ENCODE peak calls at places on chromosomes 12 and 14, in nine cellular contexts. V is AG09309; J is tibial nerve; P is bronchial epithelial cell; L is CD4-positive, alpha-beta T cell; D is astrocyte of the cerebellum; H is lower lobe of right lung; Z is A549; M is sigmoid colon. Y is an unnamed sample.

GRCh38 chr12:64858882-64859281 is 34.4 kb downstream of the TBC1D30 start:
- DNase-seq in P (no peak), V (no peak), D (no peak), M (no peak), Z (no peak), J (no peak), H (no peak), L (no peak), Y (no peak)

GRCh38 chr12:15966426-15966825 is 55.3 kb downstream of the DERA start:
- DNase-seq in L (no peak), P (peak), Z (no peak), D (peak), M (no peak), H (no peak), J (no peak), V (peak), Y (no peak)

GRCh38 chr14:77158175-77158908 is 16.8 kb upstream of the ZDHHC22 start:
- DNase-seq in J (no peak), P (peak), M (peak), D (no peak), Z (no peak), V (peak), L (no peak), H (no peak), Y (no peak)

GRCh38 chr14:23827100-23827892 is 126.3 kb upstream of the DHRS4 start:
- DNase-seq in V (no peak), M (no peak), J (no peak), H (no peak), L (no peak), D (no peak), Z (no peak), P (no peak), Y (no peak)

GRCh38 chr12:40598073-40598472 is 94.2 kb upstream of the CNTN1 start:
- DNase-seq in L (no peak), Z (no peak), V (no peak), M (no peak), P (no peak), D (no peak), H (no peak), J (no peak), Y (no peak)

GRCh38 chr12:50394469-50395029 is 1.9 kb downstream of the FAM186A start:
- DNase-seq in L (no peak), V (no peak), P (no peak), H (no peak), Z (no peak), M (no peak), J (no peak), D (no peak), Y (no peak)

GRCh38 chr12:101691697-101692096 is 5.7 kb upstream of the CHPT1 start:
- DNase-seq in Z (no peak), M (no peak), H (no peak), D (no peak), J (no peak), P (no peak), V (no peak), L (no peak), Y (no peak)

GRCh38 chr12:74408601-74409166 is 129.0 kb upstream of the ATXN7L3B start:
- DNase-seq in L (no peak), Z (no peak), V (no peak), D (no peak), M (no peak), J (no peak), P (no peak), H (no peak), Y (no peak)

GRCh38 chr14:104957146-104958113 is 20.7 kb downstream of the AHNAK2 start:
- DNase-seq in P (no peak), L (no peak), H (peak), D (no peak), Z (no peak), M (no peak), J (no peak), V (no peak), Y (no peak)

GRCh38 chr12:42192258-42192657 is 45.8 kb downstream of the YAF2 start:
- DNase-seq in Z (no peak), L (no peak), M (no peak), H (no peak), J (no peak), V (no peak), P (no peak), D (no peak), Y (no peak)
- TF ChIP-seq CTCF in Z (no peak), L (no peak), M (no peak), H (no peak), J (no peak), V (no peak), P (no peak), D (no peak), Y (no peak)

GRCh38 chr12:76820888-76821482 is 57.1 kb downstream of the ZDHHC17 start:
- DNase-seq in J (no peak), Z (peak), D (peak), M (no peak), V (no peak), H (no peak), P (peak), L (no peak), Y (no peak)
- TF ChIP-seq CTCF in J (no peak), Z (peak), D (peak), M (peak), V (peak), H (peak), P (peak), L (no peak), Y (peak)

DNA sequence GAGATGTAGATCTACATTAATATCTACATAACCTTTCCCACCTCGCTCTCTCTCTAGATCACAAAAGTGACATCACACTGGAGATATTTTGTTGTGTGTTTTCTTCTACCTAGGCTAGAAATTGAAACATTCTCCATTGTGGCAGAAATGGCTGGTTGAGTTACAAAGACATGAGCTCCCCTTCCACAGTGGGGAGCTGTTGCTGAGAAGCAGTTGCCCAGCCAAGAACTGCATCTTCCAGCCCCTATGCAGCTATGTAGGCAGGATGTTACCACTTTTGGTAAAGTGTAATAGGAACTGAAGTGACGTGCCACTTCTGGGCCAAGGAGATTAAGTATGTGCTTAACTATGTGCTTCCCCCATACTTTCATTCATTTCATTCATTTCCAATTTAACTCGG is 138.7 kb upstream of the E2F7 start:
- DNase-seq in H (no peak), D (no peak), V (no peak), J (no peak), Z (no peak), L (no peak), P (peak), M (no peak), Y (no peak)
- TF ChIP-seq CTCF in H (no peak), D (no peak), V (no peak), J (no peak), Z (no peak), L (no peak), P (peak), M (no peak), Y (no peak)

DNA sequence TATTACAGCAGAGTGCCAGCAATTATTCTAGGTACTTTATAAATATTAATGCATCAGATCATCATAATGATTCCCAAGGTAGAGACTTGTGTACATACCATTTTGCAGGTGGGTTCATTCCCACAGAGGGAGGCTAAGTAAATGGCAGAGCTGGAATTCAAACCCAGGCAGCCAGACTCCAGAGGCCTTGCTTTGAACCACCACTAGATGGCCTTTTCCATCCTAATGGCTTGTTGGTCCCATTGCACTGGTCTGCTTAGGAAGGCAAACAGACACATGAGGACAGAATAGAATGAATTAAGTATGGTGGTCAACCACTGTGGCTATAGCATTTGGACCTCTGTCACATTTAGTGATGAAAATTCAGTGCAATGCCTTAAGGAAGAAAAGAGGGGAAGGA is 158.7 kb downstream of the METTL25 start:
- DNase-seq in P (peak), H (no peak), D (no peak), V (no peak), M (no peak), J (no peak), L (no peak), Z (no peak), Y (no peak)
- TF ChIP-seq CTCF in P (peak), H (peak), D (peak), V (peak), M (no peak), J (no peak), L (peak), Z (peak), Y (peak)

GRCh38 chr12:11150832-11151231 is 16.4 kb upstream of the TAS2R30 start:
- DNase-seq in Z (no peak), L (no peak), J (no peak), M (no peak), D (no peak), H (no peak), P (no peak), V (no peak), Y (no peak)

GRCh38 chr12:11158885-11159444 is 12.0 kb upstream of the SMIM10L1 start:
- DNase-seq in M (no peak), Z (no peak), J (no peak), P (no peak), H (no peak), D (no peak), L (no peak), V (no peak), Y (no peak)

GRCh38 chr12:11152725-11153124 is 18.3 kb upstream of the SMIM10L1 start:
- DNase-seq in P (no peak), J (no peak), L (no peak), V (no peak), H (no peak), Z (no peak), M (no peak), D (no peak), Y (no peak)

GRCh38 chr12:11154400-11154925 is 16.5 kb upstream of the SMIM10L1 start:
- DNase-seq in Z (no peak), J (no peak), V (no peak), L (no peak), P (no peak), H (no peak), D (no peak), M (no peak), Y (no peak)
- TF ChIP-seq CTCF in Z (no peak), J (no peak), V (no peak), L (no peak), P (no peak), H (no peak), D (no peak), M (no peak), Y (no peak)

GRCh38 chr12:54133663-54134375 is 55.0 kb downstream of the SMUG1 start:
- DNase-seq in H (no peak), V (no peak), M (no peak), P (no peak), D (no peak), J (no peak), L (no peak), Z (no peak), Y (peak)

GRCh38 chr12:54135621-54136027 is 53.2 kb downstream of the SMUG1 start:
- DNase-seq in Z (no peak), V (no peak), H (no peak), M (no peak), D (no peak), L (no peak), J (no peak), P (no peak), Y (peak)

GRCh38 chr12:54132979-54133378 is 55.8 kb downstream of the SMUG1 start:
- DNase-seq in J (no peak), H (no peak), D (no peak), P (no peak), V (no peak), L (no peak), Z (no peak), M (no peak), Y (peak)

GRCh38 chr12:54134395-54134794 is 54.4 kb downstream of the SMUG1 start:
- DNase-seq in M (no peak), D (no peak), Z (no peak), L (no peak), J (no peak), H (no peak), V (no peak), P (no peak), Y (peak)

GRCh38 chr12:54134850-54135249 is 53.9 kb downstream of the SMUG1 start:
- DNase-seq in H (no peak), D (no peak), M (no peak), P (no peak), J (no peak), V (no peak), Z (no peak), L (no peak), Y (peak)
- TF ChIP-seq CTCF in H (no peak), D (no peak), M (no peak), P (no peak), J (no peak), V (no peak), Z (no peak), L (no peak), Y (no peak)

GRCh38 chr12:6685814-6686213 is 3.4 kb downstream of the ZNF384 start:
- DNase-seq in J (no peak), M (no peak), V (no peak), H (no peak), P (no peak), D (no peak), L (no peak), Z (no peak), Y (no peak)

GRCh38 chr12:6691473-6691872 is 2.3 kb upstream of the ZNF384 start:
- DNase-seq in L (no peak), V (peak), D (no peak), M (no peak), H (no peak), P (no peak), J (no peak), Z (no peak), Y (no peak)

GRCh38 chr12:6688543-6688999 is 604 bp downstream of the ZNF384 start:
- DNase-seq in J (peak), M (no peak), D (no peak), L (peak), P (no peak), V (no peak), H (peak), Z (peak), Y (no peak)

GRCh38 chr12:6692888-6693287 is 3.7 kb upstream of the ZNF384 start:
- DNase-seq in D (no peak), V (no peak), H (no peak), L (no peak), P (no peak), Z (no peak), J (no peak), M (no peak), Y (no peak)

GRCh38 chr12:6689000-6689882 is at the start of gene ZNF384:
- DNase-seq in L (peak), Z (peak), P (peak), M (peak), D (peak), J (peak), H (peak), V (peak), Y (peak)
- TF ChIP-seq CTCF in L (peak), Z (no peak), P (no peak), M (peak), D (peak), J (peak), H (no peak), V (no peak), Y (peak)

DNA sequence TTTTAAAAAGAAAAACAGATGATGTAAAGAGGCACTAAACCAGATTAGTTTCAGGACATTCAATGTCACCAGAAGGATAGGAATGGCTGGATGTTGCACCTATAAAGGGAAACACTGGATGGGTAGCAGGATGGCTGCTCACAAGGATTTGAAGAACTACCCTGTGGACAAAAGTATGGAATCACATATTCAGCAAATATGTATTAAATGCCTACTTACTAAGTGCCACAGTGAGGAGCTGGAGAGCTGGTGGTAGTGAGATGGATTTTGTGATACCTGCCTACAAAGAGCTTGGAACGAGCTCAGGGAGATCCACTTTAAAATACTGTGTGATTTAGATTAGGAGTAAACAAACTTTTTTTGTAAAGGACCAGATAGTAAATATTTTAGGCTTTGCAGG is 316.2 kb downstream of the PAWR start:
- DNase-seq in D (no peak), V (no peak), J (no peak), L (no peak), P (peak), M (no peak), Z (no peak), H (no peak), Y (no peak)
- TF ChIP-seq CTCF in D (no peak), V (no peak), J (no peak), L (no peak), P (peak), M (no peak), Z (no peak), H (no peak), Y (no peak)